ENCODE peak calls at places on chromosomes 16 and 17, in four cellular contexts. J, K, G and Y are unnamed samples.

GRCh38 chr17:38800237-38800760 is 943 bp upstream of the PIP4K2B start:
- DNase-seq in J (no peak), K (peak; percentile 20), G (no peak), Y (no peak)

GRCh38 chr17:9028171-9028570 is 6.9 kb downstream of the NTN1 start:
- DNase-seq in J (no peak), K (no peak), G (no peak), Y (no peak)

GRCh38 chr17:7626307-7626706 is 1.3 kb downstream of the SAT2 start:
- DNase-seq in J (no peak), K (no peak), G (no peak), Y (no peak)

GRCh38 chr16:20898938-20899502 is 1.1 kb downstream of the DCUN1D3 start:
- DNase-seq in J (no peak), K (peak; percentile 56), G (peak; percentile 67), Y (no peak)

GRCh38 chr17:67999291-67999911 is 3.1 kb upstream of the C17orf58 start:
- DNase-seq in J (no peak), K (peak; percentile 12), G (peak; percentile 7), Y (no peak)

GRCh38 chr17:80774643-80775281 is 216.9 kb upstream of the CHMP6 start:
- DNase-seq in J (no peak), K (no peak), G (no peak), Y (no peak)

GRCh38 chr16:22694887-22695382 is 119.0 kb upstream of the HS3ST2 start:
- DNase-seq in J (no peak), K (peak; percentile 93), G (peak; percentile 82), Y (peak; percentile 36)

GRCh38 chr17:17840751-17841591 is 4.2 kb upstream of the SREBF1 start:
- DNase-seq in J (no peak), K (peak; percentile 74), G (peak; percentile 70), Y (no peak)

GRCh38 chr17:8151641-8152111 is 528 bp downstream of the PER1 start:
- DNase-seq in J (no peak), K (peak; percentile 84), G (peak; percentile 86), Y (no peak)

GRCh38 chr16:14409563-14409962 is 220.5 kb downstream of the PARN start:
- DNase-seq in J (peak; percentile 22), K (peak; percentile 98), G (peak; percentile 97), Y (peak; percentile 82)

GRCh38 chr16:50602531-50603205 is 54.5 kb downstream of the NKD1 start:
- DNase-seq in J (no peak), K (no peak), G (no peak), Y (no peak)

GRCh38 chr16:22946433-22946832 is 132.5 kb downstream of the HS3ST2 start:
- DNase-seq in J (no peak), K (no peak), G (no peak), Y (no peak)

GRCh38 chr16:57141822-57142631 is 43.8 kb downstream of the PSME3IP1 start:
- DNase-seq in J (no peak), K (no peak), G (no peak), Y (no peak)

GRCh38 chr17:35373532-35373983 is at the start of gene SLFN11:
- DNase-seq in J (peak; percentile 57), K (peak; percentile 97), G (peak; percentile 96), Y (peak; percentile 95)

GRCh38 chr16:15542734-15543347 is 100.1 kb downstream of the MARF1 start:
- DNase-seq in J (no peak), K (no peak), G (no peak), Y (no peak)

GRCh38 chr17:42514867-42515266 is 21.2 kb upstream of the NAGLU start:
- DNase-seq in J (no peak), K (peak; percentile 32), G (no peak), Y (no peak)

GRCh38 chr16:15041260-15042011 is 14.4 kb downstream of the NTAN1 start:
- DNase-seq in J (no peak), K (peak; percentile 80), G (peak; percentile 63), Y (peak; percentile 35)

GRCh38 chr17:8154608-8155152 is 2.5 kb upstream of the PER1 start:
- DNase-seq in J (no peak), K (peak; percentile 54), G (peak; percentile 34), Y (no peak)

GRCh38 chr16:69329369-69330285 is 761 bp downstream of the PDF start:
- DNase-seq in J (peak; percentile 68), K (no peak), G (peak; percentile 33), Y (no peak)

GRCh38 chr17:19724501-19725420 is 8.4 kb upstream of the SLC47A2 start:
- DNase-seq in J (peak; percentile 30), K (peak; percentile 8), G (no peak), Y (no peak)

GRCh38 chr17:34012709-34013375 is 242.2 kb upstream of the CCL2 start:
- DNase-seq in J (no peak), K (no peak), G (no peak), Y (no peak)

GRCh38 chr17:20156196-20157077 is 147.3 kb downstream of the SPECC1 start:
- DNase-seq in J (peak; percentile 65), K (peak; percentile 7), G (peak; percentile 61), Y (no peak)

GRCh38 chr17:44097110-44097810 is 26.2 kb downstream of the HDAC5 start:
- DNase-seq in J (no peak), K (peak; percentile 85), G (peak; percentile 48), Y (no peak)
- TF ChIP-seq CTCF in J (peak; percentile 14), K (no peak), G (no peak), Y (no peak)

GRCh38 chr17:3880983-3881382 is 11.9 kb downstream of the CAMKK1 start:
- DNase-seq in J (no peak), K (no peak), G (no peak), Y (no peak)
- TF ChIP-seq CTCF in J (no peak), K (no peak), G (no peak), Y (no peak)

GRCh38 chr17:58284613-58285421 is 4.1 kb upstream of the MPO start:
- DNase-seq in J (no peak), K (no peak), G (no peak), Y (no peak)
- TF ChIP-seq CTCF in J (no peak), K (no peak), G (no peak), Y (no peak)

GRCh38 chr16:25608002-25608401 is 83.8 kb upstream of the HS3ST4 start:
- DNase-seq in J (no peak), K (no peak), G (no peak), Y (no peak)

GRCh38 chr16:25605381-25605780 is 86.4 kb upstream of the HS3ST4 start:
- DNase-seq in J (no peak), K (no peak), G (no peak), Y (no peak)

GRCh38 chr16:25606069-25606468 is 85.7 kb upstream of the HS3ST4 start:
- DNase-seq in J (no peak), K (no peak), G (no peak), Y (no peak)
- TF ChIP-seq CTCF in J (no peak), K (no peak), G (no peak), Y (no peak)

GRCh38 chr16:1667271-1667670 is 10.8 kb upstream of the JPT2 start:
- DNase-seq in J (no peak), K (no peak), G (no peak), Y (no peak)
- TF ChIP-seq CTCF in J (no peak), K (no peak), G (no peak), Y (no peak)

DNA sequence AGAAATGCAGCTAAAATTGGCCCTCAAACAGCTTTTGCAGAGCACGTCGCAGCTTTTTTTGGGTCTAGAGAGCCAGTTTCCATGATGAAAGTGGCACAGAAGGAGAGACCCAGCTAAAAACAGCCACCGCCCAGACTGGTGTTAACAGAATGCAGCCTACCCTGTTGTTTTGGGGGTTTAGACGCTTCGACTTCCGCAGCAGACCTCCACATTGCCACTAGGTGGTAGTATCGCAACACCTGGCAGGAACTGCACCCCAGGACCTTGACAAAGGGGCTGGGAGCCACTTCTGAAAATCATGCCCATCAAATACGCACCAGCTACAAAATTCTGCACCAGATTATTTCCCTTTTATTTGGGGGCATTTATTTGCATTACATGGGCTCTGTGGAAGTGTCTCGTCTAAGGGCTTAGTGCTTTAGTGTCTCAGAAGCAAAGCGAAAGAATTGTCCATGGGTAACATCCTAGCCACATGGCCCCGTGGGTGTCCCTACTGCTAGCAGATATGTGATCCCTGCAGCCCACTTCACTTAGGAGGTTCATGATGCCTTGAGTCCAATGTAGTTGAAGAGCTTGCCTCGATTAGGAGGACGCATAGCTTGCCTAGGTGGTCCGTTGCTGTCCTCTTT is 167.1 kb downstream of the HAPSTR1 start:
- DNase-seq in J (peak; percentile 61), K (peak; percentile 19), G (peak; percentile 6), Y (no peak)
- TF ChIP-seq CTCF in J (peak; percentile 81), K (peak; percentile 59), G (peak; percentile 41), Y (peak; percentile 44)

GRCh38 chr16:13245713-13246377 is 344.4 kb downstream of the SHISA9 start:
- DNase-seq in J (no peak), K (no peak), G (no peak), Y (no peak)
- TF ChIP-seq CTCF in J (no peak), K (no peak), G (no peak), Y (no peak)

DNA sequence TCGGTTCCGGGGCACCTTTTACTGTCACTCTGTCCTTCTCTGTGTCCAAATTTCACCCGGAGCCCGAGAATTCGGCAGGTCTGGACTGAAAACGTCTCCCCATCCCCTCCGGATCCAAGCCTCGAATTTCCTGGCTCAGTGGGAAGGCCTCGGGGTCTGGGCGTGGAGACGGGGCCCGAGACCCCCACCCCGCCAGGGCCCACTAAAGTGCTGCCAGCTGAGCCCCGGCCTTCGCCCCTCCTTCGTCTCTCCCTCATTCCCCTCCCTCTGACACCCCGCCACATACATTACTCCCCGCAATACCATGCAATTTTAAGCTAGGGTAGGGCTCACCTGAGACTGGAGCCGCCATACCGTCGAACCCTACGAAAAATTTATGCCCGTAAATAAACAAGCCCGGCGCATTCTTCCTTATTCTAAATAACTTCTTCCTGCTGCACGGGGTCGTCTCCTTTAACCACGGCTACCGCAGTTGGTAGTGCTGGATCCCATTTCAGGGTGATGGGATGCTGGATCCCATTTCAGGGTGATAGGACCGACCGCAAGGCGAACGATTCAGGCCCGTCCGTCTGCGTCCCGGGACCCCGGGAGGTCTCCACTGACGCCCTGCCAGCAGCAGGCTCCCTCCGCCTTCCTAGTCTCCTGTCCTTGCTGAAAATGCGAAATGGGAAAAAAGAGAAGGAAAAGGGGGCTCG is 4.4 kb upstream of the OR1F1 start:
- DNase-seq in J (no peak), K (no peak), G (no peak), Y (no peak)
- TF ChIP-seq CTCF in J (no peak), K (peak; percentile 13), G (no peak), Y (no peak)